ENCODE peak calls at places on chromosomes 5 and 9, in eight cellular contexts. I, G, F, W, N, D, A and Y are unnamed samples.

GRCh38 chr5:52987711-52988329 is 1.3 kb upstream of the ITGA2 start:
- DNase-seq in I (no peak), A (no peak), N (no peak), W (no peak), D (no peak), F (no peak), G (peak; percentile 32), Y (no peak)

GRCh38 chr5:124744170-124744911 is 2.1 kb downstream of the ZNF608 start:
- DNase-seq in A (peak; percentile 57), W (no peak), I (peak; percentile 76), N (no peak), F (no peak), G (no peak), D (peak; percentile 76), Y (peak; percentile 82)

GRCh38 chr9:133609311-133610098 is at the start of gene FAM163B:
- DNase-seq in W (no peak), G (peak; percentile 15), I (no peak), D (no peak), N (no peak), F (no peak), A (peak; percentile 44), Y (no peak)

GRCh38 chr5:150640311-150641005 is at the start of gene SYNPO:
- DNase-seq in D (peak; percentile 53), W (no peak), I (no peak), N (no peak), F (peak; percentile 53), G (peak; percentile 80), A (peak; percentile 87), Y (no peak)

GRCh38 chr5:179406031-179406681 is 60.9 kb upstream of the ADAMTS2 start:
- DNase-seq in F (no peak), W (peak; percentile 89), I (no peak), N (no peak), G (no peak), D (no peak), A (no peak), Y (no peak)

GRCh38 chr9:90029996-90030395 is 425.2 kb downstream of the GADD45G start:
- DNase-seq in F (no peak), A (no peak), G (no peak), N (no peak), W (peak; percentile 74), D (no peak), I (no peak), Y (no peak)

GRCh38 chr5:126462239-126463014 is 39.2 kb downstream of the GRAMD2B start:
- DNase-seq in I (no peak), F (no peak), W (no peak), A (peak; percentile 45), G (no peak), D (no peak), N (no peak), Y (no peak)

GRCh38 chr5:95009812-95010211 is 275.1 kb downstream of the MCTP1 start:
- DNase-seq in A (no peak), F (no peak), G (no peak), D (no peak), I (no peak), N (no peak), W (no peak), Y (no peak)

GRCh38 chr5:80559244-80559643 is 10.8 kb downstream of the ANKRD34B start:
- DNase-seq in F (no peak), A (no peak), I (no peak), W (no peak), D (no peak), N (no peak), G (no peak), Y (no peak)

GRCh38 chr9:100084734-100085133 is 14.1 kb downstream of the ERP44 start:
- DNase-seq in A (no peak), W (no peak), N (peak; percentile 71), F (no peak), I (no peak), D (no peak), G (no peak), Y (no peak)

GRCh38 chr5:174446446-174446845 is 277.9 kb upstream of the MSX2 start:
- DNase-seq in I (no peak), N (no peak), A (no peak), D (no peak), W (no peak), G (no peak), F (no peak), Y (no peak)

GRCh38 chr5:14168139-14168792 is 25.1 kb downstream of the TRIO start:
- DNase-seq in W (no peak), D (no peak), F (no peak), I (no peak), G (no peak), A (no peak), N (no peak), Y (no peak)
- H3K4me1 ChIP-seq in W (peaks cover 81% of the 10 kb centered on the region), D (peaks cover 85% of the 10 kb centered on the region), F (peaks cover 72% of the 10 kb centered on the region), I (peaks cover 67% of the 10 kb centered on the region), G (peaks cover 88% of the 10 kb centered on the region), A (peaks cover 14% of the 10 kb centered on the region), N (peaks cover 41% of the 10 kb centered on the region), Y (peaks cover 54% of the 10 kb centered on the region)

DNA sequence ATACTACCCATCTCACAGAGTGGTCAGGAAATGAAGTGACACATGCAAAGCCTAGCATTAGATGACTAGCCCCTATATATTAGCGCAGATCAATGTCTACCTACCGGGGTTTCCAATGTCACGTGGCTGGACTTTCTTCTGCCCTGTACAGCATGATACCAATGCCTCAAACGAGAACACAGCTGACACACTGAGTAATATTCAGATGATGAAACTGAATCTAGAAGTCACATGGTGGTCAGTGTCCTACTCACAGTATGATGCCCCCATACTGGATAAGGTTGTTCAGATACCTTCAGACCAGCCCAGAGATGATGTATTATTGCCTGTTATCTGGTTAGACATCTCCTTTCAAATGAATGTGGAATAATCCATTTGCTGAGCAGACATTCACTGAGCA is 71.1 kb upstream of the FRRS1L start:
- DNase-seq in I (no peak), W (no peak), D (no peak), G (no peak), F (no peak), N (no peak), A (no peak), Y (no peak)
- TF ChIP-seq EP300 in I (no peak), W (no peak), D (no peak), G (no peak), F (no peak), N (no peak), A (no peak), Y (no peak)

GRCh38 chr9:108272350-108272899 is 583.4 kb downstream of the ACTL7B start:
- DNase-seq in A (peak; percentile 16), D (peak; percentile 62), I (peak; percentile 66), F (peak; percentile 17), N (no peak), W (no peak), G (peak; percentile 71), Y (peak; percentile 68)

GRCh38 chr9:108270041-108270440 is 585.7 kb downstream of the ACTL7B start:
- DNase-seq in F (no peak), G (no peak), N (no peak), A (no peak), W (no peak), D (no peak), I (no peak), Y (no peak)

GRCh38 chr9:108269421-108269820 is 586.4 kb downstream of the ACTL7B start:
- DNase-seq in F (no peak), I (no peak), N (no peak), G (no peak), W (no peak), D (no peak), A (no peak), Y (no peak)

GRCh38 chr9:108271646-108272349 is 584.0 kb downstream of the ACTL7B start:
- DNase-seq in I (peak; percentile 66), W (no peak), F (no peak), G (peak; percentile 10), N (no peak), D (peak; percentile 57), A (no peak), Y (no peak)

DNA sequence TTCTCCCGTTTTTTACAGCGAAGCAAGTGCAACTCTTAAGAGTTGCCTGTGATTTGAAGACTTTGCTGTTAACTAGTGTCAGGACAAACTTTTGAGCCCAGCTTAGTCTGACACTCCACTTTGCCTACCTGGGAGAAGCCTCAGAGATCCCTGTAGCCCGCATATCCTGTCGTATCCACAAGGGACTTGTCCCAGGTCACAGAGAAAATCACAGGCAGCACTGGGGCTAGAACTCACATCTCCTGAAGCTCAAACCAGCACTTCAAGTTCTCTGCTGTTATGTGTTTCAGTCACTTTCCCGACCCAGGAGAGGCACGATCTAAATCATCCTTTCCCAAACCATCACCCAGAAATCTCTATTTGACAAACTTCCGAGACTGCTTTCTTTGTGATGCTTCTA is 584.5 kb downstream of the ACTL7B start:
- DNase-seq in D (no peak), F (no peak), W (no peak), I (no peak), A (no peak), N (no peak), G (no peak), Y (no peak)
- H3K27ac ChIP-seq in D (peak overlapping the region; percentile 82), F (peak overlapping the region; percentile 76), W (no peak overlapping the region), I (peak overlapping the region; percentile 90), A (no peak overlapping the region), N (no peak overlapping the region), G (peak overlapping the region; percentile 48), Y (peak overlapping the region; percentile 1)

GRCh38 chr9:121656941-121657340 is 5.5 kb downstream of the DAB2IP start:
- DNase-seq in A (no peak), G (no peak), F (no peak), N (no peak), I (no peak), W (no peak), D (no peak), Y (no peak)
- H3K4me1 ChIP-seq in A (peaks cover 5% of the 10 kb centered on the region), G (peaks cover 20% of the 10 kb centered on the region), F (peaks cover 19% of the 10 kb centered on the region), N (no peaks in the 10 kb centered on the region), I (peaks cover 49% of the 10 kb centered on the region), W (peaks cover 99% of the 10 kb centered on the region), D (peaks cover 81% of the 10 kb centered on the region), Y (peaks cover 35% of the 10 kb centered on the region)

DNA sequence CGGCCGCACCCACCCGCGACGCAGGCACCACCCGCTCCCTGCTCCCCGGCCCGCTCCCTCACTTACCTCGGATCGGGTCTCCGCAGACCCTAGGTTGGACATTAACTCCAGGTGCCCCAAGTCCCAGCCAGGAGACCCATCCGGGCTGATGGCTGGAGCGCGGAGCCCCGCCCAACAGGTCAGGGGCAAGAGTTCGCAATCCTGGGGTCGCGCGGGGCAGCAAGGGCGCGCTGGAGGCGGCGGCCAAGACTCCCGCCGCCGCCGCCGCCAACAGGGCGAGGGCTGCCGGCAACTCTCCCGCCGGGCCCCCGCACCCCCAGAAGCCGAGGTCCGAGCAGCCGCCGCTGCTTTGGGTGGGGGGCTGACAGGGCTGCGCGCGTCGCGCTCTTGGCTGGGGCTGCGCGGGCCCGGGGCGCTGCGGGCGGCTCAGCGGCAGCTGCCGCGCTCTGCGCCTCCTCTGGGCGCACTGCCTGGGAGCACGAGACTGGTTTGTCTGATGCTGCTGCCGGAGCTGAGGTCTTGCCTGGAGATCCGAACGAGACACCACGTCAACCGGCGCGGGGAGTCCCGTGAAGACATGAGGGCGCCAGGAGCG is 303 bp downstream of the GDNF start:
- DNase-seq in I (peak; percentile 25), G (peak; percentile 57), A (peak; percentile 25), W (no peak), D (no peak), F (no peak), N (no peak), Y (peak; percentile 80)
- TF ChIP-seq EP300 in I (no peak), G (no peak), A (no peak), W (no peak), D (no peak), F (no peak), N (no peak), Y (no peak)

GRCh38 chr5:1488882-1489680 is 34.7 kb downstream of the LPCAT1 start:
- DNase-seq in I (no peak), A (no peak), W (no peak), G (no peak), N (peak; percentile 77), F (no peak), D (no peak), Y (no peak)
- H3K27ac ChIP-seq in I (peak overlapping the region; percentile 50), A (no peak overlapping the region), W (no peak overlapping the region), G (no peak overlapping the region), N (peak overlapping the region; percentile 98), F (peak overlapping the region; percentile 29), D (no peak overlapping the region), Y (no peak overlapping the region)